ENCODE peak calls at places on chromosomes 16 and 17, in nine cellular contexts. T is CD8-positive, alpha-beta T cell; W is HAP-1; D is CD4-positive, CD25-positive, alpha-beta regulatory T cell; K is fibroblast of the conjunctiva; Y is OCI-LY7; R is stimulated activated naive CD8-positive, alpha-beta T cell treated with anti-CD3 and anti-CD28 coated beads, Interleukin-15, Interleukin-2, amounts not matched to agents 100 U/mL and 50 U/mL, for 24 hours; I is thoracic aorta; P is activated CD4-positive, alpha-beta T cell treated with anti-CD3 and anti-CD28 coated beads for 1 hour. B is an unnamed sample.

GRCh38 chr17:20562587-20562986 is 16.9 kb upstream of the CDRT15L2 start:
- DNase-seq in T (no peak), W (no peak), D (no peak), K (no peak), Y (no peak), R (no peak), I (no peak), P (no peak), B (no peak)

GRCh38 chr17:700504-701094 is 14.0 kb downstream of the VPS53 start:
- DNase-seq in T (no peak), W (peak), D (peak), K (no peak), Y (peak), R (no peak), I (no peak), P (no peak), B (no peak)

GRCh38 chr17:18339933-18340332 is 23.4 kb downstream of the SHMT1 start:
- DNase-seq in T (no peak), W (no peak), D (no peak), K (no peak), Y (no peak), R (no peak), I (no peak), P (no peak), B (no peak)

GRCh38 chr16:88504489-88505404 is 51.7 kb downstream of the ZFPM1 start:
- DNase-seq in T (no peak), W (no peak), D (no peak), K (no peak), Y (no peak), R (no peak), I (no peak), P (no peak), B (no peak)

GRCh38 chr16:83882118-83882879 is 16.6 kb upstream of the MLYCD start:
- DNase-seq in T (no peak), W (peak), D (no peak), K (no peak), Y (no peak), R (no peak), I (no peak), P (no peak), B (no peak)

GRCh38 chr17:40113961-40114272 is 7.9 kb upstream of the MSL1 start:
- DNase-seq in T (no peak), W (no peak), D (no peak), K (no peak), Y (no peak), R (no peak), I (no peak), P (no peak), B (no peak)

GRCh38 chr17:80416260-80416939 is 1.4 kb downstream of the ENDOV start:
- DNase-seq in T (no peak), W (no peak), D (no peak), K (no peak), Y (no peak), R (no peak), I (no peak), P (no peak), B (no peak)

GRCh38 chr16:78147846-78148535 is 48.5 kb downstream of the WWOX start:
- DNase-seq in T (no peak), W (no peak), D (no peak), K (no peak), Y (no peak), R (no peak), I (no peak), P (no peak), B (no peak)

B was measured in stimulated activated naive B cell treated with anti-CD40 and anti-IgM and Interleukin-4, amounts not matched to agents 10 μg/mL and 1 μg/mL and 100 μg/mL, for 72 hours.